ENCODE peak calls at places on chromosomes 3 and 15, in five cellular contexts. One of them, this sample, is unnamed.

GRCh38 chr3:123485551-123485950 is 36.7 kb upstream of the ADCY5 start:
- DNase-seq in ACHN: no peak
- DNase-seq in activated CD4-positive, alpha-beta T cell treated with anti-CD3 and anti-CD28 coated beads, Interleukin-2, amount 50 U/mL, for 4 hours: no peak
- DNase-seq in AG09319: no peak
- DNase-seq in effector memory CD8-positive, alpha-beta T cell: no peak
- DNase-seq in this sample: no peak

GRCh38 chr3:184486614-184487013 is 75.0 kb upstream of the EPHB3 start:
- DNase-seq in AG09319: no peak
- DNase-seq in effector memory CD8-positive, alpha-beta T cell: no peak
- DNase-seq in activated CD4-positive, alpha-beta T cell treated with anti-CD3 and anti-CD28 coated beads, Interleukin-2, amount 50 U/mL, for 4 hours: no peak
- DNase-seq in ACHN: no peak
- DNase-seq in this sample: no peak

GRCh38 chr15:71411538-71412482 is 296.5 kb downstream of the THSD4 start:
- DNase-seq in effector memory CD8-positive, alpha-beta T cell: no peak
- DNase-seq in AG09319: no peak
- DNase-seq in ACHN: no peak
- DNase-seq in activated CD4-positive, alpha-beta T cell treated with anti-CD3 and anti-CD28 coated beads, Interleukin-2, amount 50 U/mL, for 4 hours: no peak
- DNase-seq in this sample: no peak

GRCh38 chr3:196694202-196694638 is 17.8 kb downstream of the CEP19 start:
- DNase-seq in effector memory CD8-positive, alpha-beta T cell: peak
- DNase-seq in AG09319: no peak
- DNase-seq in ACHN: peak
- DNase-seq in activated CD4-positive, alpha-beta T cell treated with anti-CD3 and anti-CD28 coated beads, Interleukin-2, amount 50 U/mL, for 4 hours: peak
- DNase-seq in this sample: no peak

GRCh38 chr15:79430901-79431635 is 1.1 kb upstream of the MINAR1 start:
- DNase-seq in effector memory CD8-positive, alpha-beta T cell: no peak
- DNase-seq in AG09319: no peak
- DNase-seq in ACHN: no peak
- DNase-seq in activated CD4-positive, alpha-beta T cell treated with anti-CD3 and anti-CD28 coated beads, Interleukin-2, amount 50 U/mL, for 4 hours: no peak
- DNase-seq in this sample: no peak

GRCh38 chr3:101963902-101964362 is 114.6 kb downstream of the NFKBIZ start:
- DNase-seq in AG09319: no peak
- DNase-seq in ACHN: no peak
- DNase-seq in activated CD4-positive, alpha-beta T cell treated with anti-CD3 and anti-CD28 coated beads, Interleukin-2, amount 50 U/mL, for 4 hours: peak
- DNase-seq in effector memory CD8-positive, alpha-beta T cell: no peak
- DNase-seq in this sample: peak

GRCh38 chr3:62370112-62371031 is 3.0 kb downstream of the FEZF2 start:
- DNase-seq in AG09319: no peak
- DNase-seq in activated CD4-positive, alpha-beta T cell treated with anti-CD3 and anti-CD28 coated beads, Interleukin-2, amount 50 U/mL, for 4 hours: no peak
- DNase-seq in effector memory CD8-positive, alpha-beta T cell: no peak
- DNase-seq in ACHN: no peak
- DNase-seq in this sample: no peak

GRCh38 chr3:82462977-82463376 is 701.5 kb upstream of the GBE1 start:
- DNase-seq in effector memory CD8-positive, alpha-beta T cell: no peak
- DNase-seq in AG09319: no peak
- DNase-seq in activated CD4-positive, alpha-beta T cell treated with anti-CD3 and anti-CD28 coated beads, Interleukin-2, amount 50 U/mL, for 4 hours: no peak
- DNase-seq in ACHN: no peak
- DNase-seq in this sample: no peak

GRCh38 chr3:162141232-162141631 is 644.6 kb downstream of the OTOL1 start:
- DNase-seq in effector memory CD8-positive, alpha-beta T cell: no peak
- DNase-seq in activated CD4-positive, alpha-beta T cell treated with anti-CD3 and anti-CD28 coated beads, Interleukin-2, amount 50 U/mL, for 4 hours: no peak
- DNase-seq in AG09319: no peak
- DNase-seq in ACHN: peak
- DNase-seq in this sample: no peak

GRCh38 chr3:169146866-169147245 is 516.7 kb downstream of the MECOM start:
- DNase-seq in ACHN: peak
- DNase-seq in AG09319: no peak
- DNase-seq in effector memory CD8-positive, alpha-beta T cell: no peak
- DNase-seq in activated CD4-positive, alpha-beta T cell treated with anti-CD3 and anti-CD28 coated beads, Interleukin-2, amount 50 U/mL, for 4 hours: no peak
- DNase-seq in this sample: no peak

GRCh38 chr3:119529883-119530282 is 29.5 kb downstream of the CD80 start:
- DNase-seq in effector memory CD8-positive, alpha-beta T cell: no peak
- DNase-seq in AG09319: peak
- DNase-seq in ACHN: no peak
- DNase-seq in activated CD4-positive, alpha-beta T cell treated with anti-CD3 and anti-CD28 coated beads, Interleukin-2, amount 50 U/mL, for 4 hours: no peak
- DNase-seq in this sample: no peak

GRCh38 chr3:122246214-122246613 is 62.7 kb downstream of the CASR start:
- DNase-seq in effector memory CD8-positive, alpha-beta T cell: no peak
- DNase-seq in ACHN: no peak
- DNase-seq in AG09319: no peak
- DNase-seq in activated CD4-positive, alpha-beta T cell treated with anti-CD3 and anti-CD28 coated beads, Interleukin-2, amount 50 U/mL, for 4 hours: no peak
- DNase-seq in this sample: no peak

GRCh38 chr15:59539799-59540198 is 71.8 kb upstream of the GCNT3 start:
- DNase-seq in AG09319: no peak
- DNase-seq in ACHN: no peak
- DNase-seq in activated CD4-positive, alpha-beta T cell treated with anti-CD3 and anti-CD28 coated beads, Interleukin-2, amount 50 U/mL, for 4 hours: no peak
- DNase-seq in effector memory CD8-positive, alpha-beta T cell: no peak
- DNase-seq in this sample: no peak

GRCh38 chr3:124812291-124813265 is 74.6 kb downstream of the ITGB5 start:
- DNase-seq in ACHN: peak
- DNase-seq in activated CD4-positive, alpha-beta T cell treated with anti-CD3 and anti-CD28 coated beads, Interleukin-2, amount 50 U/mL, for 4 hours: no peak
- DNase-seq in AG09319: peak
- DNase-seq in effector memory CD8-positive, alpha-beta T cell: no peak
- DNase-seq in this sample: no peak

GRCh38 chr3:55484191-55484644 is 2.9 kb downstream of the WNT5A start:
- DNase-seq in AG09319: no peak
- DNase-seq in ACHN: no peak
- DNase-seq in activated CD4-positive, alpha-beta T cell treated with anti-CD3 and anti-CD28 coated beads, Interleukin-2, amount 50 U/mL, for 4 hours: no peak
- DNase-seq in effector memory CD8-positive, alpha-beta T cell: no peak
- DNase-seq in this sample: no peak

GRCh38 chr3:73734376-73734775 is 109.6 kb upstream of the PDZRN3 start:
- DNase-seq in effector memory CD8-positive, alpha-beta T cell: no peak
- DNase-seq in ACHN: no peak
- DNase-seq in activated CD4-positive, alpha-beta T cell treated with anti-CD3 and anti-CD28 coated beads, Interleukin-2, amount 50 U/mL, for 4 hours: no peak
- DNase-seq in AG09319: no peak
- DNase-seq in this sample: no peak

GRCh38 chr3:174957581-174958001 is 98.5 kb downstream of the NAALADL2 start:
- DNase-seq in effector memory CD8-positive, alpha-beta T cell: no peak
- DNase-seq in ACHN: no peak
- DNase-seq in activated CD4-positive, alpha-beta T cell treated with anti-CD3 and anti-CD28 coated beads, Interleukin-2, amount 50 U/mL, for 4 hours: no peak
- DNase-seq in AG09319: peak
- DNase-seq in this sample: no peak

GRCh38 chr15:95021816-95022215 is 790.5 kb downstream of the MCTP2 start:
- DNase-seq in effector memory CD8-positive, alpha-beta T cell: no peak
- DNase-seq in AG09319: no peak
- DNase-seq in ACHN: no peak
- DNase-seq in activated CD4-positive, alpha-beta T cell treated with anti-CD3 and anti-CD28 coated beads, Interleukin-2, amount 50 U/mL, for 4 hours: no peak
- DNase-seq in this sample: no peak

GRCh38 chr3:129304141-129304540 is 25.5 kb downstream of the HMCES start:
- DNase-seq in effector memory CD8-positive, alpha-beta T cell: no peak
- DNase-seq in activated CD4-positive, alpha-beta T cell treated with anti-CD3 and anti-CD28 coated beads, Interleukin-2, amount 50 U/mL, for 4 hours: no peak
- DNase-seq in AG09319: no peak
- DNase-seq in ACHN: no peak
- DNase-seq in this sample: no peak

GRCh38 chr3:107928084-107928445 is 162.8 kb downstream of the CD47 start:
- DNase-seq in activated CD4-positive, alpha-beta T cell treated with anti-CD3 and anti-CD28 coated beads, Interleukin-2, amount 50 U/mL, for 4 hours: no peak
- DNase-seq in effector memory CD8-positive, alpha-beta T cell: no peak
- DNase-seq in AG09319: no peak
- DNase-seq in ACHN: no peak
- DNase-seq in this sample: no peak

GRCh38 chr3:17972889-17973558 is 230.6 kb upstream of the TBC1D5 start:
- DNase-seq in activated CD4-positive, alpha-beta T cell treated with anti-CD3 and anti-CD28 coated beads, Interleukin-2, amount 50 U/mL, for 4 hours: no peak
- DNase-seq in ACHN: no peak
- DNase-seq in effector memory CD8-positive, alpha-beta T cell: no peak
- DNase-seq in AG09319: no peak
- DNase-seq in this sample: no peak

GRCh38 chr3:61522064-61522463 is 39.3 kb upstream of the PTPRG start:
- DNase-seq in effector memory CD8-positive, alpha-beta T cell: no peak
- DNase-seq in activated CD4-positive, alpha-beta T cell treated with anti-CD3 and anti-CD28 coated beads, Interleukin-2, amount 50 U/mL, for 4 hours: no peak
- DNase-seq in ACHN: no peak
- DNase-seq in AG09319: no peak
- DNase-seq in this sample: no peak

GRCh38 chr3:127064391-127065137 is 81.6 kb downstream of the PLXNA1 start:
- DNase-seq in effector memory CD8-positive, alpha-beta T cell: no peak
- DNase-seq in ACHN: no peak
- DNase-seq in activated CD4-positive, alpha-beta T cell treated with anti-CD3 and anti-CD28 coated beads, Interleukin-2, amount 50 U/mL, for 4 hours: no peak
- DNase-seq in AG09319: no peak
- DNase-seq in this sample: no peak

GRCh38 chr15:69565066-69565465 is 112.4 kb downstream of the RPLP1 start:
- DNase-seq in AG09319: no peak
- DNase-seq in ACHN: no peak
- DNase-seq in effector memory CD8-positive, alpha-beta T cell: no peak
- DNase-seq in activated CD4-positive, alpha-beta T cell treated with anti-CD3 and anti-CD28 coated beads, Interleukin-2, amount 50 U/mL, for 4 hours: no peak
- DNase-seq in this sample: no peak

GRCh38 chr15:96353931-96354730 is 23.6 kb downstream of the NR2F2 start:
- DNase-seq in AG09319: no peak
- DNase-seq in activated CD4-positive, alpha-beta T cell treated with anti-CD3 and anti-CD28 coated beads, Interleukin-2, amount 50 U/mL, for 4 hours: no peak
- DNase-seq in effector memory CD8-positive, alpha-beta T cell: no peak
- DNase-seq in ACHN: peak
- DNase-seq in this sample: no peak

GRCh38 chr3:179613807-179614206 is 9.2 kb downstream of the NDUFB5 start:
- DNase-seq in effector memory CD8-positive, alpha-beta T cell: no peak
- DNase-seq in AG09319: no peak
- DNase-seq in ACHN: peak
- DNase-seq in activated CD4-positive, alpha-beta T cell treated with anti-CD3 and anti-CD28 coated beads, Interleukin-2, amount 50 U/mL, for 4 hours: no peak
- DNase-seq in this sample: no peak

GRCh38 chr3:23691343-23691895 is 114.3 kb upstream of the UBE2E1 start:
- DNase-seq in activated CD4-positive, alpha-beta T cell treated with anti-CD3 and anti-CD28 coated beads, Interleukin-2, amount 50 U/mL, for 4 hours: no peak
- DNase-seq in ACHN: no peak
- DNase-seq in effector memory CD8-positive, alpha-beta T cell: no peak
- DNase-seq in AG09319: no peak
- DNase-seq in this sample: no peak

GRCh38 chr15:31383150-31383549 is 56.5 kb downstream of the KLF13 start:
- DNase-seq in ACHN: no peak
- DNase-seq in effector memory CD8-positive, alpha-beta T cell: no peak
- DNase-seq in activated CD4-positive, alpha-beta T cell treated with anti-CD3 and anti-CD28 coated beads, Interleukin-2, amount 50 U/mL, for 4 hours: no peak
- DNase-seq in AG09319: no peak
- DNase-seq in this sample: no peak

GRCh38 chr3:193553606-193554005 is 1.1 kb downstream of the ATP13A4 start:
- DNase-seq in ACHN: no peak
- DNase-seq in AG09319: no peak
- DNase-seq in activated CD4-positive, alpha-beta T cell treated with anti-CD3 and anti-CD28 coated beads, Interleukin-2, amount 50 U/mL, for 4 hours: no peak
- DNase-seq in effector memory CD8-positive, alpha-beta T cell: no peak
- DNase-seq in this sample: no peak

GRCh38 chr3:57959407-57960173 is 48.6 kb upstream of the FLNB start:
- DNase-seq in ACHN: no peak
- DNase-seq in AG09319: no peak
- DNase-seq in activated CD4-positive, alpha-beta T cell treated with anti-CD3 and anti-CD28 coated beads, Interleukin-2, amount 50 U/mL, for 4 hours: no peak
- DNase-seq in effector memory CD8-positive, alpha-beta T cell: no peak
- DNase-seq in this sample: no peak

GRCh38 chr3:10281951-10282350 is 10.8 kb downstream of the GHRL start:
- DNase-seq in ACHN: peak
- DNase-seq in AG09319: no peak
- DNase-seq in effector memory CD8-positive, alpha-beta T cell: no peak
- DNase-seq in activated CD4-positive, alpha-beta T cell treated with anti-CD3 and anti-CD28 coated beads, Interleukin-2, amount 50 U/mL, for 4 hours: no peak
- DNase-seq in this sample: no peak

GRCh38 chr3:50189274-50189673 is 2.1 kb upstream of the GNAT1 start:
- DNase-seq in AG09319: peak
- DNase-seq in effector memory CD8-positive, alpha-beta T cell: no peak
- DNase-seq in ACHN: peak
- DNase-seq in activated CD4-positive, alpha-beta T cell treated with anti-CD3 and anti-CD28 coated beads, Interleukin-2, amount 50 U/mL, for 4 hours: no peak
- DNase-seq in this sample: no peak

GRCh38 chr3:180358179-180358578 is 243.8 kb upstream of the TTC14 start:
- DNase-seq in activated CD4-positive, alpha-beta T cell treated with anti-CD3 and anti-CD28 coated beads, Interleukin-2, amount 50 U/mL, for 4 hours: no peak
- DNase-seq in ACHN: no peak
- DNase-seq in AG09319: no peak
- DNase-seq in effector memory CD8-positive, alpha-beta T cell: no peak
- DNase-seq in this sample: no peak

GRCh38 chr3:179272385-179272784 is 21.5 kb upstream of the KCNMB3 start:
- DNase-seq in AG09319: no peak
- DNase-seq in effector memory CD8-positive, alpha-beta T cell: no peak
- DNase-seq in ACHN: peak
- DNase-seq in activated CD4-positive, alpha-beta T cell treated with anti-CD3 and anti-CD28 coated beads, Interleukin-2, amount 50 U/mL, for 4 hours: no peak
- DNase-seq in this sample: no peak